ENCODE peak calls at places on chromosome 17, in five cellular contexts. X is CD8-positive, alpha-beta memory T cell; Y is NT2/D1; P is fibroblast of lung; U is CD4-positive, CD25-positive, alpha-beta regulatory T cell. Q is an unnamed sample.
A peak's percentile ranks its signal among the peaks of the same experiment; 100 is the strongest.

GRCh38 chr17:47968836-47969235 is 2.1 kb upstream of the CDK5RAP3 start:
- DNase-seq in U (no peak), X (no peak), P (no peak), Y (no peak), Q (no peak)

GRCh38 chr17:42484304-42484703 is 25.6 kb downstream of the ATP6V0A1 start:
- DNase-seq in X (peak; percentile 77), P (no peak), Y (no peak), U (peak; percentile 88), Q (no peak)

GRCh38 chr17:56300191-56300590 is 146.9 kb downstream of the ANKFN1 start:
- DNase-seq in P (no peak), Y (no peak), X (no peak), U (no peak), Q (no peak)

GRCh38 chr17:35002876-35003551 is 22.7 kb downstream of the LIG3 start:
- DNase-seq in P (peak; percentile 69), Y (no peak), U (no peak), X (no peak), Q (no peak)

GRCh38 chr17:52027081-52027480 is 131.4 kb downstream of the CA10 start:
- DNase-seq in X (no peak), U (no peak), Y (no peak), P (no peak), Q (no peak)

GRCh38 chr17:49997773-49998703 is 3.0 kb upstream of the DLX3 start:
- DNase-seq in P (peak; percentile 82), X (peak; percentile 81), Y (peak; percentile 68), U (peak; percentile 88), Q (peak; percentile 76)

GRCh38 chr17:14398766-14399165 is 97.9 kb downstream of the HS3ST3B1 start:
- DNase-seq in P (no peak), U (no peak), X (no peak), Y (no peak), Q (no peak)

GRCh38 chr17:82028246-82028645 is 3.2 kb upstream of the RAC3 start:
- DNase-seq in P (no peak), X (no peak), U (no peak), Y (no peak), Q (no peak)

GRCh38 chr17:81871387-81872120 is 417 bp upstream of the ARHGDIA start:
- DNase-seq in U (peak; percentile 93), X (peak; percentile 95), Y (peak; percentile 52), P (peak; percentile 89), Q (peak; percentile 75)

GRCh38 chr17:13869301-13869700 is 200.0 kb upstream of the COX10 start:
- DNase-seq in Y (no peak), P (peak; percentile 15), X (no peak), U (no peak), Q (no peak)

GRCh38 chr17:81396722-81397313 is 1.6 kb downstream of the BAHCC1 start:
- DNase-seq in P (peak; percentile 53), Y (no peak), X (peak; percentile 39), U (peak; percentile 41), Q (peak; percentile 89)

GRCh38 chr17:66469088-66469442 is 166.7 kb downstream of the PRKCA start:
- DNase-seq in U (no peak), P (no peak), Y (no peak), X (no peak), Q (no peak)

GRCh38 chr17:33973491-33973890 is 281.6 kb upstream of the CCL2 start:
- DNase-seq in X (no peak), P (no peak), Y (no peak), U (no peak), Q (no peak)

GRCh38 chr17:78993241-78993956 is 13.7 kb upstream of the LGALS3BP start:
- DNase-seq in P (peak; percentile 56), Y (no peak), X (peak; percentile 36), U (peak; percentile 52), Q (peak; percentile 22)

GRCh38 chr17:9880582-9880999 is 24.5 kb downstream of the RCVRN start:
- DNase-seq in X (no peak), P (no peak), U (no peak), Y (no peak), Q (no peak)

GRCh38 chr17:66713533-66714042 is 121.3 kb upstream of the CACNG5 start:
- DNase-seq in P (no peak), X (no peak), Y (no peak), U (peak; percentile 16), Q (no peak)

GRCh38 chr17:327296-327695 is 25.3 kb downstream of the RPH3AL start:
- DNase-seq in U (no peak), P (no peak), Y (no peak), X (no peak), Q (no peak)

GRCh38 chr17:1766382-1767135 is 4.7 kb downstream of the SERPINF1 start:
- DNase-seq in U (no peak), X (no peak), P (no peak), Y (no peak), Q (no peak)

GRCh38 chr17:75371339-75371738 is 34.1 kb downstream of the GRB2 start:
- DNase-seq in Y (no peak), U (peak; percentile 27), P (no peak), X (no peak), Q (no peak)

GRCh38 chr17:49497147-49498036 is 2.3 kb downstream of the NGFR start:
- DNase-seq in U (no peak), X (no peak), P (peak; percentile 27), Y (no peak), Q (peak; percentile 64)

GRCh38 chr17:78934681-78935418 is 9.7 kb upstream of the TIMP2 start:
- DNase-seq in U (no peak), X (no peak), Y (no peak), P (no peak), Q (no peak)

GRCh38 chr17:71437176-71437575 is 683.6 kb upstream of the SOX9 start:
- DNase-seq in U (no peak), P (peak; percentile 58), Y (no peak), X (no peak), Q (no peak)

GRCh38 chr17:48311324-48311723 is 118.7 kb downstream of the SKAP1 start:
- DNase-seq in X (no peak), U (no peak), P (no peak), Y (no peak), Q (no peak)

GRCh38 chr17:503449-503700 is 150.8 kb upstream of the RPH3AL start:
- DNase-seq in Y (no peak), P (no peak), X (no peak), U (no peak), Q (no peak)

GRCh38 chr17:9409026-9409425 is 166.6 kb downstream of the STX8 start:
- DNase-seq in U (no peak), X (no peak), Y (no peak), P (no peak), Q (no peak)

GRCh38 chr17:81412490-81413093 is 17.3 kb downstream of the BAHCC1 start:
- DNase-seq in P (no peak), Y (no peak), X (peak; percentile 67), U (peak; percentile 85), Q (no peak)

GRCh38 chr17:45235071-45236001 is 13.7 kb downstream of the FMNL1 start:
- DNase-seq in P (peak; percentile 83), Y (peak; percentile 70), U (peak; percentile 87), X (peak; percentile 76), Q (peak; percentile 85)

GRCh38 chr17:69012895-69013805 is 47.6 kb downstream of the ABCA9 start:
- DNase-seq in X (no peak), P (peak; percentile 4), U (no peak), Y (no peak), Q (no peak)

GRCh38 chr17:63945851-63946439 is 13.8 kb upstream of the CD79B start:
- DNase-seq in X (no peak), U (no peak), Y (no peak), P (no peak), Q (no peak)
- H3K4me1 ChIP-seq in X (peaks cover 23% of the 10 kb centered on the region), U (peaks cover 15% of the 10 kb centered on the region), Y (peaks cover 17% of the 10 kb centered on the region), P (no peaks in the 10 kb centered on the region), Q (no peaks in the 10 kb centered on the region)

DNA sequence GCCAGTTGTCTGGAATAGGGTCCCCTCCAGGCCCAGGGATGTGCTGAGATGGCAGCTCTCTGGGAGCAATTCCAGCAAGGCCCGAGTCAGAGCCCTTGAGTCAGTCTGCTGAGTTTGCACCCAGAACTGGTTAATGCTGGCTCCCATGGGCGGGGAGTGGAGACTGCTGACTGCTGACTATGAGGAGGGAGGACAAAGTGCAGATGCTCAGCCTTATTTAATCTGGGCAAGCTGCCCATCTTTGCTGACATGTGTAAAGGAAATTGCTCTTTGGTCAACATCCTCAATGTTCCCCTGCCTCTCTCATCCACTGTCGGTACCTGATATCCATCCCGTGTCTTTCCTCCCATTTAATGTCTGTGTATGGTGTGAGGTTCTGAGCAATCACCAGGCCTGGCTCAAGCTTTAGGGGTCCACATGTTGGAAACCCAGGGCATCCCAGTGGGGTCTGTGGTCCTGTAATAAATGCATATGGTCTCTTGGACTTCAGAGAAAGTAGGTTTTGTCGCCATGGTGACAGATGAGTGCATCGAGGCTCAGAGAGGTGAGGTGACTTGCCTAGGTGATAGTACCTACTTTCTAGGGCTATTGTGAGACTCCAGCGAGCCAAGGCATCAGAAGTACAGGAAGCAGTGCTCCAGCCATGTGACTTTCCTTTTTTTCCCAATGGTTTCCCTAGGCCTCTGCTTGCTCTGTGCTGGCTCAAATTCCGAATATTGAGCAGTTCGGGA is 20.0 kb upstream of the RNF135 start:
- DNase-seq in U (no peak), Y (no peak), X (no peak), P (peak; percentile 93), Q (no peak)
- H3K4me3 ChIP-seq in U (no peak overlapping the region), Y (no peak overlapping the region), X (no peak overlapping the region), P (no peak overlapping the region), Q (no peak overlapping the region)

DNA sequence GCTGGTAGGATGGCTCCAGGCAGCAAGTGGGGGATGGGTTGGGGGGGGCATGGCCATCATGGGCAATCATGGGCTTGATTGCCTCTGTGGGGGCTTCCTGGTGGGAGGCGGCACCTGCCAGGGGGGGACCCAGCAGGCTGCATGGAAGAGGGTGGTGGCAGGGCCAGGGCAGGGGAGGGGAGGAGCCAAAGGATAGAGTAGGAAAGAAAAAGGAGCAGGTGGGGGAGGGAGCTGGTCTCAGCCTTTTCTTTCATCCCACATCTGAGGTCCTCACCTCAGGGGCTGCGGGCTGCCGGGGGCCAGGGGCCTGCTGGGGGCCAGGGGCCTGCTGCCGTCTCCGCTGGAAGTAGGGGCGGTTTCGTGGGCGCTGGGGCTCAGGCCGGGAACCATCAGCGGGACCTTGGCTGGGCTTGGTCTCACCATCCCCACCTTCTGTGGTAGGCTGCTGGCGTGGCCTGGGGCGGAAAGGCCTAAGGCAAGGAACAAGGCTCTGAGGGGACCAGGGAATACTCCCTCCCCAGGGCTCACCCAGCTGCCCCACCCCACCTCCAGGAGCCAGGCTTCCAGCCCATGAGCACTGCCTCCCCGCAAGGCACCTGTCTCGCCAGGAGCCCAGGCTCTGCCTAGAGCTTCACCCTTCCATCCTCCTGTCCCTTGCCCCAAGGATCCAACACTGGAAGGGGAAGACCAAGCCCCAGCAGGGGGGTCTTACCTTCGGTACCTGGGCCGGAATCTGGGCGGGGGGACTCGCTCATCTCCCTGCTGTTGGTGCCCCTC is 5.0 kb downstream of the YBX2 start:
- DNase-seq in P (no peak), U (no peak), Y (no peak), X (no peak), Q (no peak)
- H3K4me1 ChIP-seq in P (no peaks in the 10 kb centered on the region), U (peaks cover 9% of the 10 kb centered on the region), Y (peaks cover 9% of the 10 kb centered on the region), X (peaks cover 6% of the 10 kb centered on the region), Q (peaks cover 8% of the 10 kb centered on the region)

DNA sequence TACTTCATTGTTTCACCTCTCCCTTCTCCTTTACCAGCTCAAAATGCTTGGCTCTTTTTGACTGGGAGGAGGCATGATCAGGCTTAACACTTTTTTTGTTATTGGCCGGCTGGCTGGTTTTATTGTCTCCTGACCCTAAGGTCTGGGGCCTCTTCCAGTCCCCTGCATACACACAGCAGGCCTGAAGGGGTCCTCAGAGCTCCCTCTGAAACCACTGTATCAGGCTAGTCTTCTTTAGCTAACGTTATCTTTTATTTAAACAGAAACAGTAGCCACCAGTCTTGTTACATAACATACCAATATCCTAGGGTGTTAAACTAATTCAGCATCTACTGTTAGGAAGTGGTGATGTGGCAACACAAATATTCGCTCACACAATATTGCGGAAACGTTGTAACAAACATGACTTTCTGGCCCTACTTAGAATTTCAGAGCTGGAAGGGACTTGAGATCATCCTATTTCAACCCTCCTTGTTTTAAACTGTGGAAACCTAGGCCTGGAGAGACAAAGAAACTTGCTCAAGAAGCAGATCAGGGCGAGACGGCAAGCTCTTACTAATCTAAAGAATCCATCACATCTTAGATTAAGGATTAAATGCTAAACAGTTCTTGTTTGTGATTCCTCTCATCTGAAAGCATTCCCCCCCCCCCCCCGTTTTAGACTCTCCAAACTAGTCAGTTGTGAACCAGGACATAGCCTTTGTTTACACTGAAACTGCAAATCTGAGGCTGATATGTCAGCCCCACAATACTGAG is 1.7 kb upstream of the YPEL2 start:
- DNase-seq in P (peak; percentile 84), X (peak; percentile 63), U (peak; percentile 84), Y (peak; percentile 51), Q (peak; percentile 90)
- H3K4me3 ChIP-seq in P (no peak overlapping the region), X (no peak overlapping the region), U (peak overlapping the region; percentile 68), Y (no peak overlapping the region), Q (no peak overlapping the region)